ENCODE peak calls at places on chromosomes 7 and 10, in five cellular contexts. U is left lobe of liver, X is mesendoderm, O is HS-5, T is mammary epithelial cell. C is an unnamed sample.

GRCh38 chr10:52357986-52358385 is 43.9 kb downstream of the DKK1 start:
- DNase-seq in U (no peak), X (peak; percentile 79), O (no peak), T (no peak), C (no peak)

GRCh38 chr7:2399848-2400587 is 3.4 kb upstream of the CHST12 start:
- DNase-seq in U (peak; percentile 74), X (peak; percentile 62), O (peak; percentile 92), T (peak; percentile 70), C (peak; percentile 63)

GRCh38 chr10:131929122-131929845 is 28.5 kb downstream of the PPP2R2D start:
- DNase-seq in U (no peak), X (peak; percentile 91), O (no peak), T (no peak), C (no peak)

GRCh38 chr10:5876181-5876768 is 13.4 kb downstream of the ANKRD16 start:
- DNase-seq in U (no peak), X (no peak), O (no peak), T (peak; percentile 31), C (no peak)

GRCh38 chr7:134450296-134451000 is 8.5 kb downstream of the AKR1B1 start:
- DNase-seq in U (no peak), X (no peak), O (no peak), T (no peak), C (no peak)

GRCh38 chr7:131628634-131629033 is 72.2 kb upstream of the PODXL start:
- DNase-seq in U (no peak), X (no peak), O (no peak), T (no peak), C (no peak)

GRCh38 chr7:15015545-15016314 is 113.2 kb upstream of the DGKB start:
- DNase-seq in U (peak; percentile 60), X (peak; percentile 96), O (peak; percentile 49), T (peak; percentile 80), C (peak; percentile 67)

GRCh38 chr7:18151419-18151818 is 123.8 kb upstream of the PRPS1L1 start:
- DNase-seq in U (no peak), X (no peak), O (no peak), T (no peak), C (no peak)

GRCh38 chr10:75402486-75403143 is 1.1 kb upstream of the ZNF503 start:
- DNase-seq in U (peak; percentile 57), X (no peak), O (peak; percentile 58), T (peak; percentile 40), C (no peak)

GRCh38 chr7:21468969-21469368 is 41.1 kb downstream of the SP4 start:
- DNase-seq in U (no peak), X (no peak), O (no peak), T (no peak), C (no peak)

GRCh38 chr7:27767374-27767773 is 27.4 kb downstream of the TAX1BP1 start:
- DNase-seq in U (no peak), X (no peak), O (peak; percentile 19), T (no peak), C (no peak)

GRCh38 chr10:43166207-43166878 is 28.1 kb downstream of the CSGALNACT2 start:
- DNase-seq in U (no peak), X (no peak), O (no peak), T (peak; percentile 52), C (no peak)

GRCh38 chr10:89159761-89160160 is 47.4 kb downstream of the CH25H start:
- DNase-seq in U (no peak), X (no peak), O (no peak), T (no peak), C (no peak)

GRCh38 chr7:43905209-43905946 is 1.0 kb downstream of the URGCP start:
- DNase-seq in U (peak; percentile 81), X (peak; percentile 56), O (peak; percentile 38), T (peak; percentile 56), C (peak; percentile 64)

GRCh38 chr10:31062856-31063255 is 31.2 kb upstream of the ZNF438 start:
- DNase-seq in U (no peak), X (no peak), O (no peak), T (no peak), C (no peak)

GRCh38 chr7:136956671-136957070 is 88.2 kb downstream of the CHRM2 start:
- DNase-seq in U (no peak), X (no peak), O (no peak), T (no peak), C (no peak)

GRCh38 chr10:110372656-110373055 is 67.9 kb upstream of the SMNDC1 start:
- DNase-seq in U (no peak), X (no peak), O (no peak), T (peak; percentile 60), C (peak; percentile 87)

GRCh38 chr10:81127931-81128330 is 590.2 kb downstream of the SH2D4B start:
- DNase-seq in U (no peak), X (no peak), O (no peak), T (no peak), C (no peak)

GRCh38 chr10:4312046-4312835 is 513.8 kb upstream of the AKR1E2 start:
- DNase-seq in U (no peak), X (no peak), O (no peak), T (no peak), C (no peak)

GRCh38 chr10:97411411-97411810 is 10.3 kb upstream of the RRP12 start:
- DNase-seq in U (no peak), X (no peak), O (no peak), T (no peak), C (no peak)